ENCODE peak calls at places on chromosomes 13 and 19, in five cellular contexts. V is lower lobe of right lung, M is AG09309, H is thoracic aorta, T is amygdala. P is an unnamed sample.

GRCh38 chr19:40089462-40089861 is 1.3 kb downstream of the ZNF780A start:
- DNase-seq in V (no peak), M (no peak), H (no peak), T (no peak), P (no peak)

GRCh38 chr13:50396001-50396400 is 380.8 kb downstream of the KCNRG start:
- DNase-seq in V (no peak), M (no peak), H (no peak), T (no peak), P (no peak)

GRCh38 chr19:3210347-3211017 is 14.0 kb upstream of the CELF5 start:
- DNase-seq in V (peak), M (no peak), H (no peak), T (no peak), P (no peak)

GRCh38 chr13:41274881-41275280 is 11.5 kb upstream of the MTRF1 start:
- DNase-seq in V (no peak), M (no peak), H (no peak), T (no peak), P (no peak)

GRCh38 chr13:101452519-101453485 is at the start of gene ITGBL1:
- DNase-seq in V (no peak), M (no peak), H (no peak), T (no peak), P (peak)

GRCh38 chr13:113666951-113667701 is at the start of gene GRK1:
- DNase-seq in V (peak), M (no peak), H (no peak), T (no peak), P (peak)

GRCh38 chr13:31124225-31124624 is 37.5 kb downstream of the HSPH1 start:
- DNase-seq in V (no peak), M (no peak), H (no peak), T (no peak), P (no peak)

GRCh38 chr13:24716011-24716410 is 35.8 kb downstream of the ATP12A start:
- DNase-seq in V (no peak), M (no peak), H (no peak), T (no peak), P (no peak)

GRCh38 chr19:54436031-54436523 is 12.9 kb upstream of the LENG8 start:
- DNase-seq in V (no peak), M (no peak), H (no peak), T (no peak), P (no peak)

GRCh38 chr13:113064534-113065405 is 40.8 kb upstream of the F7 start:
- DNase-seq in V (no peak), M (peak), H (no peak), T (no peak), P (no peak)

GRCh38 chr13:51534075-51534817 is 50.0 kb upstream of the WDFY2 start:
- DNase-seq in V (peak), M (no peak), H (no peak), T (no peak), P (peak)

GRCh38 chr19:43498233-43498830 is 6.2 kb downstream of the PHLDB3 start:
- DNase-seq in V (no peak), M (no peak), H (no peak), T (no peak), P (no peak)

GRCh38 chr19:46975918-46976782 is 43.5 kb upstream of the NPAS1 start:
- DNase-seq in V (peak), M (peak), H (peak), T (peak), P (peak)

GRCh38 chr13:28819046-28819747 is 942 bp upstream of the MTUS2 start:
- DNase-seq in V (no peak), M (no peak), H (no peak), T (no peak), P (no peak)

GRCh38 chr13:93226065-93226622 is 463 bp upstream of the GPC6 start:
- DNase-seq in V (no peak), M (no peak), H (no peak), T (no peak), P (no peak)

GRCh38 chr19:1057185-1057857 is 9.6 kb upstream of the ARHGAP45 start:
- DNase-seq in V (no peak), M (no peak), H (no peak), T (no peak), P (peak)

GRCh38 chr13:98466634-98467236 is 110.2 kb downstream of the STK24 start:
- DNase-seq in V (no peak), M (no peak), H (no peak), T (no peak), P (no peak)

P was measured in mucosa of descending colon.